ENCODE peak calls at places on chromosomes 7 and 10, in eight cellular contexts. C, M, Z, P, V, W, F and H are unnamed samples.
A peak's percentile ranks its signal among the peaks of the same experiment; 100 is the strongest.

GRCh38 chr10:27366769-27367168 is 126.2 kb upstream of the ACBD5 start:
- DNase-seq in M (no peak), Z (no peak), W (no peak), F (no peak), C (no peak), V (no peak), P (no peak), H (no peak)

GRCh38 chr10:59750155-59750945 is 2.9 kb downstream of the MRLN start:
- DNase-seq in Z (no peak), P (no peak), F (no peak), M (no peak), C (no peak), W (no peak), V (no peak), H (no peak)

GRCh38 chr10:49781247-49781646 is 19.1 kb upstream of the OGDHL start:
- DNase-seq in C (no peak), V (no peak), F (no peak), W (no peak), P (peak; percentile 7), Z (no peak), M (no peak), H (no peak)

GRCh38 chr7:884191-885003 is 8.0 kb downstream of the GET4 start:
- DNase-seq in P (no peak), Z (no peak), W (no peak), C (no peak), V (no peak), F (no peak), M (no peak), H (no peak)

GRCh38 chr7:135716677-135717238 is 11.2 kb downstream of the SLC13A4 start:
- DNase-seq in Z (no peak), C (no peak), F (no peak), W (no peak), M (peak; percentile 18), V (no peak), P (peak; percentile 51), H (peak; percentile 96)

GRCh38 chr7:107234436-107234835 is 65.6 kb downstream of the HBP1 start:
- DNase-seq in V (no peak), Z (no peak), P (no peak), M (no peak), W (no peak), C (no peak), F (no peak), H (no peak)

GRCh38 chr7:115953554-115954248 is 76.9 kb downstream of the TFEC start:
- DNase-seq in M (no peak), W (no peak), C (no peak), P (no peak), V (no peak), Z (no peak), F (no peak), H (no peak)

GRCh38 chr10:76286536-76286935 is 855.1 kb downstream of the LRMDA start:
- DNase-seq in Z (no peak), F (no peak), M (no peak), C (no peak), W (no peak), P (no peak), V (no peak), H (no peak)

GRCh38 chr10:43576062-43576461 is 1.6 kb upstream of the ZNF239 start:
- DNase-seq in V (no peak), C (no peak), M (no peak), W (no peak), F (no peak), P (no peak), Z (no peak), H (no peak)

GRCh38 chr7:50667789-50668226 is 102.6 kb upstream of the DDC start:
- DNase-seq in Z (no peak), C (no peak), P (no peak), W (no peak), M (no peak), F (no peak), V (no peak), H (no peak)

GRCh38 chr7:135670179-135670578 is 7.9 kb downstream of the STMP1 start:
- DNase-seq in V (no peak), Z (no peak), P (peak; percentile 51), C (no peak), M (no peak), W (no peak), F (no peak), H (no peak)

GRCh38 chr10:11336703-11337102 is 274.7 kb downstream of the USP6NL start:
- DNase-seq in Z (no peak), C (no peak), F (peak; percentile 45), P (no peak), M (no peak), W (peak; percentile 50), V (no peak), H (no peak)

GRCh38 chr7:105826143-105826542 is 50.3 kb downstream of the ATXN7L1 start:
- DNase-seq in Z (no peak), V (no peak), C (no peak), W (no peak), F (no peak), P (peak; percentile 83), M (no peak), H (no peak)

GRCh38 chr7:131723926-131724325 is 167.5 kb upstream of the PODXL start:
- DNase-seq in W (no peak), C (no peak), V (no peak), M (no peak), F (peak; percentile 13), P (no peak), Z (no peak), H (no peak)

GRCh38 chr7:128893251-128894100 is 17.0 kb downstream of the KCP start:
- DNase-seq in V (no peak), C (no peak), W (no peak), P (no peak), M (no peak), F (no peak), Z (no peak), H (no peak)

GRCh38 chr7:91941450-91941849 is 788 bp downstream of the AKAP9 start:
- DNase-seq in V (peak; percentile 64), C (no peak), Z (no peak), W (peak; percentile 52), P (no peak), F (peak; percentile 24), M (peak; percentile 20), H (no peak)